ENCODE peak calls at places on chromosomes 12 and 14, in nine cellular contexts. E is GM13977; F is epithelial cell of esophagus; Z is CD8-positive, alpha-beta T cell; J is fibroblast of lung; W is dorsolateral prefrontal cortex; H is esophagus squamous epithelium; G is neural crest cell; U is nephron progenitor cell. N is an unnamed sample.
A peak's percentile ranks its signal among the peaks of the same experiment; 100 is the strongest.

GRCh38 chr14:100386121-100386520 is 63.0 kb downstream of the SLC25A47 start:
- DNase-seq in E (no peak), F (no peak), Z (no peak), J (peak; percentile 59), W (no peak), H (no peak), G (no peak), U (no peak), N (no peak)

GRCh38 chr12:94553130-94553519 is 93.5 kb upstream of the CEP83 start:
- DNase-seq in E (no peak), F (peak; percentile 85), Z (no peak), J (peak; percentile 84), W (no peak), H (no peak), G (no peak), U (no peak), N (peak; percentile 87)

GRCh38 chr12:50609292-50609874 is 104.6 kb downstream of the DIP2B start:
- DNase-seq in E (no peak), F (no peak), Z (no peak), J (no peak), W (no peak), H (no peak), G (no peak), U (no peak), N (no peak)

GRCh38 chr14:45811155-45811554 is 558.2 kb upstream of the MIS18BP1 start:
- DNase-seq in E (no peak), F (no peak), Z (no peak), J (no peak), W (no peak), H (no peak), G (no peak), U (no peak), N (no peak)

GRCh38 chr12:55742719-55743130 is at the start of gene GDF11:
- DNase-seq in E (peak; percentile 90), F (peak; percentile 76), Z (peak; percentile 67), J (peak; percentile 76), W (peak; percentile 84), H (no peak), G (peak; percentile 76), U (no peak), N (peak; percentile 66)

GRCh38 chr12:65501093-65501621 is 222.7 kb downstream of the MSRB3 start:
- DNase-seq in E (no peak), F (no peak), Z (no peak), J (peak; percentile 55), W (no peak), H (no peak), G (no peak), U (no peak), N (no peak)

GRCh38 chr14:105148604-105149145 is 19.9 kb downstream of the JAG2 start:
- DNase-seq in E (no peak), F (no peak), Z (no peak), J (no peak), W (no peak), H (no peak), G (no peak), U (peak; percentile 4), N (no peak)

GRCh38 chr12:129535351-129535750 is 368.5 kb downstream of the TMEM132D start:
- DNase-seq in E (no peak), F (peak; percentile 1), Z (no peak), J (no peak), W (no peak), H (no peak), G (no peak), U (no peak), N (peak; percentile 72)

DNA sequence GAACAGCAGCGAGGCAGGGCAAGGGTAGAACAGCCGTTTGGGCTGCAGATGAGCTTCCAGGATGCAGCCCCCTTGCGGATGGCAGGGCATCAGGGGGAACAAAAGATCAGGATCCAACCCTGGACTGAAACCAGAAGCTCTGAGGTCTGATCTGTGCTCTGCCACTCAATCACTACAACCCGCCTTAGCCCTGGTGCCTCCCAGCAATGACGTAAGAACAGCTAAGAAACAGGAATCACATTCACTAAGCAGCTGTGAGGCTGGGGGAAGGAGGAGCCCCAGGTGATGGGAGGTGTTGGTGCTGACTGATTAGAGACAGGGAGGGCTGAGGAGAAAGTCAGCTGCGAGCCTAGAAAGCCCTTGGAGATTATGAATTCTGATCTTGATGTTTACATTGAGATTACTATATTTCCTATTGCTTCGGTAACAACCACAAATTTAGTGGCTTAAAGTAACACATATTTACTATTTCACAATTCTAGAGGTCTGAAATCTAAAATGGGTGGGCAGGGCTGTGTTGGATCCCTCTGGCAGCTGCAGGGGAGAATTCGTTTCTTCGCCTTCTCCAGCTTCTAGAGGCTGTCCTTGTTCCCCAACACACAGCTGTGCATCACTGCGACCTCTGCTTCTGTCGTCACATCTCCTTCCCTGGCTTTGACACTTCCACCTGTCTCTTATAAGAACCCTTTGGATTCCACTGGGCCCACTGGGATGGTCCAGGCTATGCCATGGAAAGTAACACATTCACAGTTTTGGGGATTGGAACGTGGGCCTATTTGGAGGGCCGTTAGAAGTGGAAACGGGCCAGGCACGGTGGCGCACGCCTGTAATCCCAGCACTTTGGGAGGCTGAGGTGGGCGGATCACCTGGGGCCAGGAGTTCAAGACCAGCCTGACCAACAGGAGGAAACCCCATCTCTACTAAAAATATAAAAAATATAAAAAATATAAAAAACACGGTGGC is 6.1 kb upstream of the CD9 start:
- DNase-seq in E (no peak), F (peak; percentile 88), Z (no peak), J (no peak), W (no peak), H (no peak), G (no peak), U (no peak), N (peak; percentile 61)
- TF ChIP-seq CTCF in E (no peak), F (no peak), Z (no peak), J (no peak), W (no peak), H (no peak), G (no peak), U (no peak), N (no peak)

GRCh38 chr14:50937800-50938199 is 6.5 kb downstream of the PYGL start:
- DNase-seq in E (no peak), F (no peak), Z (no peak), J (no peak), W (no peak), H (no peak), G (no peak), U (no peak), N (no peak)

GRCh38 chr14:50937325-50937724 is 7.0 kb downstream of the PYGL start:
- DNase-seq in E (no peak), F (peak; percentile 85), Z (no peak), J (peak; percentile 83), W (no peak), H (no peak), G (no peak), U (no peak), N (peak; percentile 59)

GRCh38 chr14:50932592-50933500 is 11.4 kb downstream of the PYGL start:
- DNase-seq in E (no peak), F (no peak), Z (no peak), J (peak; percentile 49), W (no peak), H (no peak), G (no peak), U (no peak), N (no peak)

GRCh38 chr14:50936882-50937281 is 7.4 kb downstream of the PYGL start:
- DNase-seq in E (no peak), F (no peak), Z (no peak), J (no peak), W (no peak), H (no peak), G (no peak), U (no peak), N (no peak)

DNA sequence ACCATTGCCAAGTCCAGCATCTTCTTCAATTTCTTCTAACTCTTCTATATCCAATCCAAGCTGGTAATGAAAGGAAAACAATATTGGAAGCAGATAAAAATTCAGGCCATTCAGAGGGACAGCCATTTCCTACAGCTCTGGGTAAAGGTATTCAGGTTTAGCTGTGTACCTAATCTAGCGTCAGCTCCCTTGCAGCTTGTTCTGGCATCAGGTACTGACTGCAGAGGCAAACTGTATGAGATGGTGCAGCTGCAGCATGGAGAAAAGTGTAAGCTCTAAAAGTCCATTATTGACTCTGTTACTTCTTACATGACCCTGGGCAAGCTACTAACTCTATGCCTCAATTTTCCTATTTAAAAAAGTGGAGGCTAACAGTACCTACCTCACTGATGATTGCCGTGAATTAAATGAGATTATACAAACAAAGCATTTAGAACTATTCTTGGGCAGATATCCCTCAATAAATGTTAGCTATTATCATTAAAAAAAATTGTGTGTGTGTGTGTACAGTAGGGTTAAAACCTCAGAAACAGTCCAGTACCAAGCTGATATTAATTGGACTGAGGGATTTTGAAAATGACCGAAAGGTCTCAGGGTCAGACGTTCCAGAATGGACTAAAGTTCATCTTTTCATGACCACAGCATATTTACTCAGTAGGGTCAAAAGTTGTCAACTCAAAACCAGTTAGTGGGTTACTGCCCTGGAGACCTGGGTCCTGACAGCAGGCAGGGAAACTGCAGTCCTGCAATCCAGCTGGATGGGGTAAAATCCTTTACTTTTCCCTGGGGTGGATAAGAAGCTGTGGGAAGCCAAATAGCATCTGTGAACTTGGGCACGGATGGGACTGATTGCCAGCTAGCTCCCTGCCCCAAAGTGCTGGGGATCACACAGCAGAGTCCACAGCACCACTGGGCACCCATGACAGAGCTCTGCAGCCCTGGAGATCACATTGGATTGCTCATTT is 8.9 kb downstream of the PYGL start:
- DNase-seq in E (no peak), F (no peak), Z (no peak), J (no peak), W (no peak), H (no peak), G (no peak), U (no peak), N (no peak)
- TF ChIP-seq CTCF in E (no peak), F (no peak), Z (no peak), J (no peak), W (no peak), H (no peak), G (no peak), U (no peak), N (no peak)

DNA sequence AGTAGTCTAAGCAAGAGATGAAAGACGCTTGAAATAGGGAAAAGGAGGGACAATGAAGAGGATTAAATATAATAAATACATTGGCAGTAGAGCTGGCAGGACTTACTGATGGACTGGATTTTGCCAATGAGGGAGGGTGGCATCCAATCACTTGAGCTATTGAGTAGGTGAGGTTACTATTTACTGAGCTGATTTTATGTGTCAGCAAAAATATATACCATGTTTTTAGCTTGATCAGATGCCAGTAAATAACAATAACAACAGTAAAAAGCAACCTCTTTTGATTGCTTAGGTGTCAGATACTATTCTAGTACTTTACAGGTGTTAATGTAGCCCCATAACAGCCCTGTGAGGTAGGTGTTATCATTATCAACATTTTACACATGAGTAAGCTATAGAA is 187.5 kb upstream of the LMNTD1 start:
- DNase-seq in E (no peak), F (no peak), Z (no peak), J (no peak), W (no peak), H (no peak), G (no peak), U (no peak), N (no peak)
- TF ChIP-seq CTCF in E (no peak), F (no peak), Z (no peak), J (no peak), W (no peak), H (no peak), G (no peak), U (no peak), N (no peak)

GRCh38 chr12:91111366-91112321 is at the start of gene LUM:
- DNase-seq in E (no peak), F (peak; percentile 35), Z (no peak), J (peak; percentile 80), W (no peak), H (no peak), G (no peak), U (peak; percentile 8), N (no peak)

GRCh38 chr12:91105807-91106206 is 5.5 kb downstream of the LUM start:
- DNase-seq in E (no peak), F (no peak), Z (no peak), J (peak; percentile 28), W (no peak), H (no peak), G (no peak), U (no peak), N (no peak)

GRCh38 chr12:91108196-91108595 is 3.1 kb downstream of the LUM start:
- DNase-seq in E (no peak), F (no peak), Z (no peak), J (no peak), W (no peak), H (no peak), G (no peak), U (no peak), N (no peak)

GRCh38 chr12:91106283-91106682 is 5.0 kb downstream of the LUM start:
- DNase-seq in E (no peak), F (no peak), Z (no peak), J (peak; percentile 40), W (no peak), H (no peak), G (no peak), U (no peak), N (no peak)

DNA sequence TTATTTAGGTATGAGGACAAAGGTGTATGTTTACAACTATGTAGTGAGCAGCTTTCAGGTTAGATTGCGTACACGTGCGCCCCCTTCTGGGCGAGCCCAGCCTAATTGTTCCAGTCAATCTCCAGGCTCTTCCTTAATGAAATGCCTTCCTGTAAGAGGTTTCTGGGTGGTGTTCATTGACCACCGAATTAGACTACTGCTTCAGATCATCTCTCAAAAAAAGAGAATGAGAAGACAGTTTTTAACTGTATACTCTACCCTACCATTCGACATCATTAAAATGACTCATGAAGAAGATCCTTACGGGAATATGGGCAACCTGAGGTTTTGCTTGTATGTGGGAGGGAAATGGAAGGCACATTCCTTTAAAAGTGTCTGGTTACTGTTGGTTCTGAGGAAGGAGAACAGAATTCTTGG is 2.1 kb downstream of the LUM start:
- DNase-seq in E (peak; percentile 13), F (peak; percentile 69), Z (no peak), J (peak; percentile 85), W (peak; percentile 22), H (no peak), G (peak; percentile 44), U (peak; percentile 72), N (peak; percentile 71)
- TF ChIP-seq CTCF in E (peak; percentile 68), F (peak; percentile 77), Z (no peak), J (peak; percentile 65), W (peak; percentile 44), H (peak; percentile 44), G (peak; percentile 77), U (peak; percentile 74), N (peak; percentile 57)

N was measured in MCF 10A.